ENCODE peak calls at places on chromosomes 2 and 18, in five cellular contexts. J, E, Q, G and R are unnamed samples.

GRCh38 chr2:111239107-111239506 is 118.4 kb downstream of the BCL2L11 start:
- DNase-seq in J (no peak), E (no peak), Q (no peak), G (no peak), R (no peak)

GRCh38 chr2:217977840-217978535 is 24.8 kb downstream of the TNS1 start:
- DNase-seq in J (no peak), E (no peak), Q (no peak), G (no peak), R (no peak)

GRCh38 chr18:78610646-78611045 is 369.0 kb upstream of the SALL3 start:
- DNase-seq in J (no peak), E (no peak), Q (no peak), G (no peak), R (no peak)

GRCh38 chr18:57533399-57533884 is 53.1 kb downstream of the FECH start:
- DNase-seq in J (no peak), E (peak; percentile 13), Q (no peak), G (no peak), R (no peak)

GRCh38 chr2:227267406-227268115 is 57.5 kb upstream of the MFF start:
- DNase-seq in J (no peak), E (no peak), Q (no peak), G (peak; percentile 31), R (peak; percentile 28)

GRCh38 chr2:161556440-161556839 is 67.8 kb upstream of the SLC4A10 start:
- DNase-seq in J (no peak), E (no peak), Q (no peak), G (no peak), R (no peak)

GRCh38 chr2:233053928-233054774 is 6.0 kb upstream of the INPP5D start:
- DNase-seq in J (peak; percentile 5), E (peak; percentile 95), Q (peak; percentile 41), G (no peak), R (peak; percentile 32)

GRCh38 chr2:20616341-20616871 is 34.5 kb downstream of the HS1BP3 start:
- DNase-seq in J (no peak), E (no peak), Q (no peak), G (no peak), R (no peak)

GRCh38 chr18:57422313-57422872 is 12.8 kb upstream of the ONECUT2 start:
- DNase-seq in J (no peak), E (no peak), Q (no peak), G (no peak), R (no peak)